ENCODE peak calls at places on chromosome 14, in ten cellular contexts. V is lower lobe of right lung; Y is psoas muscle; E is upper lobe of right lung; O is fibroblast of lung; K is heart right ventricle; J is right atrium auricular region; D is CD4-positive, alpha-beta memory T cell; N is adipocyte; X is esophagus squamous epithelium. S is an unnamed sample. For H3K4me1, the result is how much of the 10 kb centered on the place peaks cover.

GRCh38 chr14:99234366-99234765 is 37.6 kb downstream of the BCL11B start:
- DNase-seq in V (no peak), Y (no peak), E (no peak), O (no peak), K (no peak), J (no peak), D (no peak), N (no peak), X (no peak), S (no peak)

GRCh38 chr14:49598182-49598478 is 610 bp upstream of the LRR1 start:
- DNase-seq in V (no peak), Y (peak), E (no peak), O (no peak), K (no peak), J (no peak), D (no peak), N (peak), X (no peak), S (no peak)

GRCh38 chr14:92684801-92685560 is 63.4 kb downstream of the LGMN start:
- DNase-seq in V (no peak), Y (no peak), E (peak), O (no peak), K (no peak), J (no peak), D (no peak), N (no peak), X (no peak), S (no peak)

GRCh38 chr14:96299441-96299840 is 43.4 kb downstream of the BDKRB1 start:
- DNase-seq in V (no peak), Y (no peak), E (no peak), O (no peak), K (no peak), J (no peak), D (no peak), N (no peak), X (no peak), S (no peak)

GRCh38 chr14:38527502-38527878 is 271.6 kb upstream of the CLEC14A start:
- DNase-seq in V (no peak), Y (no peak), E (no peak), O (no peak), K (no peak), J (no peak), D (no peak), N (no peak), X (no peak), S (no peak)

GRCh38 chr14:64997108-64997794 is 10.6 kb downstream of the FNTB start:
- DNase-seq in V (no peak), Y (no peak), E (no peak), O (peak), K (no peak), J (no peak), D (peak), N (no peak), X (no peak), S (no peak)

GRCh38 chr14:95507701-95508103 is 8.7 kb downstream of the SYNE3 start:
- DNase-seq in V (no peak), Y (peak), E (no peak), O (peak), K (no peak), J (no peak), D (no peak), N (peak), X (no peak), S (no peak)

GRCh38 chr14:56118611-56119181 is 485 bp downstream of the PELI2 start:
- DNase-seq in V (peak), Y (peak), E (peak), O (no peak), K (peak), J (no peak), D (no peak), N (peak), X (no peak), S (peak)

GRCh38 chr14:64423987-64424386 is 35.8 kb downstream of the MTHFD1 start:
- DNase-seq in V (no peak), Y (no peak), E (no peak), O (peak), K (no peak), J (no peak), D (no peak), N (no peak), X (no peak), S (no peak)

GRCh38 chr14:56490379-56490778 is 89.2 kb upstream of the TMEM260 start:
- DNase-seq in V (no peak), Y (no peak), E (no peak), O (peak), K (no peak), J (no peak), D (peak), N (peak), X (no peak), S (no peak)

GRCh38 chr14:90753456-90754005 is 62.7 kb downstream of the TTC7B start:
- DNase-seq in V (no peak), Y (no peak), E (no peak), O (no peak), K (no peak), J (peak), D (no peak), N (no peak), X (no peak), S (no peak)

GRCh38 chr14:92443167-92443566 is 70.4 kb upstream of the RIN3 start:
- DNase-seq in V (no peak), Y (no peak), E (no peak), O (no peak), K (no peak), J (no peak), D (no peak), N (no peak), X (no peak), S (no peak)

GRCh38 chr14:91228112-91229004 is 16.1 kb downstream of the GPR68 start:
- DNase-seq in V (no peak), Y (no peak), E (no peak), O (peak), K (no peak), J (no peak), D (peak), N (peak), X (no peak), S (peak)

GRCh38 chr14:23865502-23865901 is 88.1 kb upstream of the DHRS4 start:
- DNase-seq in V (no peak), Y (no peak), E (no peak), O (peak), K (no peak), J (no peak), D (no peak), N (no peak), X (no peak), S (no peak)

GRCh38 chr14:54512393-54512792 is 2.7 kb downstream of the CGRRF1 start:
- DNase-seq in V (no peak), Y (no peak), E (no peak), O (no peak), K (no peak), J (no peak), D (no peak), N (no peak), X (no peak), S (no peak)

GRCh38 chr14:75915063-75915462 is 66.7 kb downstream of the TGFB3 start:
- DNase-seq in V (no peak), Y (no peak), E (no peak), O (no peak), K (no peak), J (no peak), D (no peak), N (no peak), X (no peak), S (no peak)

GRCh38 chr14:65676361-65677014 is 264.0 kb downstream of the FUT8 start:
- DNase-seq in V (no peak), Y (no peak), E (no peak), O (no peak), K (no peak), J (no peak), D (no peak), N (no peak), X (no peak), S (no peak)

GRCh38 chr14:91284791-91285548 is 40.5 kb upstream of the GPR68 start:
- DNase-seq in V (peak), Y (no peak), E (no peak), O (peak), K (no peak), J (no peak), D (no peak), N (no peak), X (no peak), S (no peak)

GRCh38 chr14:55019968-55020554 is 6.8 kb downstream of the WDHD1 start:
- DNase-seq in V (no peak), Y (no peak), E (no peak), O (peak), K (no peak), J (no peak), D (no peak), N (no peak), X (no peak), S (no peak)

GRCh38 chr14:75848337-75848736 is 133.5 kb downstream of the TGFB3 start:
- DNase-seq in V (no peak), Y (no peak), E (no peak), O (no peak), K (no peak), J (no peak), D (no peak), N (no peak), X (no peak), S (no peak)

GRCh38 chr14:96916751-96917150 is 119.6 kb downstream of the VRK1 start:
- DNase-seq in V (no peak), Y (no peak), E (no peak), O (no peak), K (no peak), J (no peak), D (no peak), N (no peak), X (no peak), S (no peak)

GRCh38 chr14:53265025-53265424 is 111.9 kb upstream of the DDHD1 start:
- DNase-seq in V (no peak), Y (no peak), E (no peak), O (no peak), K (no peak), J (no peak), D (no peak), N (no peak), X (no peak), S (no peak)

GRCh38 chr14:63470877-63471565 is 72.2 kb downstream of the PPP2R5E start:
- DNase-seq in V (no peak), Y (no peak), E (no peak), O (peak), K (no peak), J (no peak), D (no peak), N (peak), X (no peak), S (no peak)

GRCh38 chr14:98269533-98269932 is 1002.5 kb downstream of the BCL11B start:
- DNase-seq in V (no peak), Y (no peak), E (no peak), O (no peak), K (no peak), J (no peak), D (no peak), N (no peak), X (no peak), S (no peak)

GRCh38 chr14:44657688-44658388 is 150.8 kb upstream of the FSCB start:
- DNase-seq in V (no peak), Y (no peak), E (no peak), O (peak), K (no peak), J (no peak), D (no peak), N (peak), X (no peak), S (no peak)

GRCh38 chr14:41280745-41281144 is 325.9 kb upstream of the LRFN5 start:
- DNase-seq in V (no peak), Y (no peak), E (no peak), O (peak), K (no peak), J (no peak), D (no peak), N (no peak), X (no peak), S (no peak)

GRCh38 chr14:105839425-105840265 is 313.3 kb downstream of the TMEM121 start:
- DNase-seq in V (no peak), Y (no peak), E (peak), O (no peak), K (no peak), J (peak), D (no peak), N (no peak), X (no peak), S (no peak)

GRCh38 chr14:31251028-31251958 is 43.7 kb upstream of the HECTD1 start:
- DNase-seq in V (no peak), Y (no peak), E (no peak), O (no peak), K (no peak), J (peak), D (no peak), N (no peak), X (no peak), S (no peak)

GRCh38 chr14:103708750-103709187 is 6.5 kb downstream of the XRCC3 start:
- DNase-seq in V (no peak), Y (no peak), E (no peak), O (no peak), K (no peak), J (no peak), D (no peak), N (no peak), X (no peak), S (no peak)

GRCh38 chr14:92747701-92748258 is 647 bp downstream of the LGMN start:
- DNase-seq in V (no peak), Y (no peak), E (no peak), O (peak), K (no peak), J (no peak), D (no peak), N (peak), X (no peak), S (no peak)

GRCh38 chr14:77059276-77059934 is 30.9 kb upstream of the IRF2BPL start:
- DNase-seq in V (no peak), Y (peak), E (no peak), O (peak), K (no peak), J (no peak), D (peak), N (peak), X (no peak), S (no peak)

GRCh38 chr14:70934502-70935134 is 27.4 kb downstream of the PCNX1 start:
- DNase-seq in V (no peak), Y (no peak), E (no peak), O (peak), K (no peak), J (no peak), D (peak), N (peak), X (no peak), S (no peak)

GRCh38 chr14:39315859-39316444 is 82.2 kb downstream of the MIA2 start:
- DNase-seq in V (no peak), Y (no peak), E (no peak), O (no peak), K (no peak), J (no peak), D (no peak), N (no peak), X (no peak), S (no peak)

GRCh38 chr14:88321692-88322504 is 1.2 kb downstream of the KCNK10 start:
- DNase-seq in V (no peak), Y (no peak), E (no peak), O (no peak), K (no peak), J (no peak), D (no peak), N (no peak), X (no peak), S (no peak)

GRCh38 chr14:69673099-69673498 is 61.7 kb downstream of the SUSD6 start:
- DNase-seq in V (no peak), Y (no peak), E (no peak), O (no peak), K (no peak), J (no peak), D (peak), N (no peak), X (no peak), S (no peak)

GRCh38 chr14:69672372-69672771 is 61.0 kb downstream of the SUSD6 start:
- DNase-seq in V (no peak), Y (no peak), E (no peak), O (no peak), K (no peak), J (no peak), D (no peak), N (no peak), X (no peak), S (no peak)

GRCh38 chr14:69675246-69675583 is 63.8 kb downstream of the SUSD6 start:
- DNase-seq in V (no peak), Y (no peak), E (no peak), O (no peak), K (no peak), J (no peak), D (no peak), N (no peak), X (no peak), S (no peak)

GRCh38 chr14:69674546-69675245 is 63.3 kb downstream of the SUSD6 start:
- DNase-seq in V (no peak), Y (no peak), E (no peak), O (no peak), K (no peak), J (no peak), D (no peak), N (no peak), X (no peak), S (no peak)

GRCh38 chr14:69673578-69674305 is 62.3 kb downstream of the SUSD6 start:
- DNase-seq in V (no peak), Y (no peak), E (no peak), O (no peak), K (no peak), J (no peak), D (no peak), N (no peak), X (no peak), S (no peak)
- H3K4me3 ChIP-seq in V (peak), Y (no peak), E (no peak), O (no peak), K (no peak), J (no peak), D (peak), N (peak), X (peak), S (no peak)

DNA sequence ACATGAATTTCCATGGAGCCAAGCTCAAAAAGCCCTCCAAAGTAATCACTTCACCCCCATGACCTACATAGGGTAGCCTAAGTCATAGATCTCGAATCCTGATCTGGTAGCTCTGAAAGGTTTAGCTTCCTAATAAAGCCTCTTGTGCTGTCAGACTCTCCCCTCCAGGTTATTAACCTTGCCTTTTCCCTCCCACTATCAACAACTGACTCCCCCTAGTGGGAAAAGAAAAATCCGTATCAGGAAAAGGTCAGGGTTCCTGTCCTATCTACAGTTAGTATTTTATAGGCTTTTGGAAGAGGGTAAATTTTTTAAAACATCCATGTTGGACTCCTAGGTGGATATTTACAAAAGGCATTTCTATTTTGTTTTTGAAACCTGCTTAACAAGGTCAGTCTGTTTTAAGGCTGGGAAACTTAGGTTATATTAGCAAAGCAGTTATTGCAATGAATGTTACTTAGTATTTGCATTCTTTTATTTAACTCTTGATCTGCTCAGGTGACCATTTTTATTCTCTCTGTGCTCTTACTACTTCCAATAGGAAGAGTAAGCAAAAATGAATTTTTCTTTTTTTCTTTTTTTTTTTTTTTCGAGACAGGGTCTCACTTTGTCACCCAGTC is 8.0 kb downstream of the YY1 start:
- DNase-seq in V (no peak), Y (no peak), E (no peak), O (peak), K (no peak), J (no peak), D (peak), N (peak), X (no peak), S (no peak)
- H3K4me1 ChIP-seq in V (half or more), Y (half or more), E (half or more), O (under half), K (half or more), J (half or more), D (half or more), N (under half), X (half or more), S (under half)

DNA sequence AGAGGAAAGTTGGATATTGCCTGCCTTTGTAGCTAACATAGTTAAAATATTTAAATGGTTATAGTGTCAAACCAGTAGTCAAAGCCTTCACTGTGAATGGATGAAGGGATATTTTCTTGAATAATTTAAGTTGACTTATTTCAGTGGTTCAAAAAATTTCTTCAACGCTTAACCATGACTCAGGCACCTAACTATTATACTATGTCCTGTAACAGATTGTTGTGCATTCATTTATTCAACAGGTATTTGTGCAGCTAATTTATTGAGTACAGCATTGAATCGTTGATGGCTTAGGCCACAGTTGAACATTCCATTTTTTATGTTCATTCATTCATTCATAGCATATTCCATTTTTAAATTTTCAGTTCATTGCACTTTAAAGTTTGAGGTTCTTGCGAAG is 9.2 kb downstream of the HIF1A start:
- DNase-seq in V (no peak), Y (no peak), E (no peak), O (peak), K (no peak), J (no peak), D (no peak), N (peak), X (no peak), S (no peak)
- H3K4me3 ChIP-seq in V (no peak), Y (no peak), E (no peak), O (peak), K (no peak), J (no peak), D (no peak), N (peak), X (no peak), S (no peak)

DNA sequence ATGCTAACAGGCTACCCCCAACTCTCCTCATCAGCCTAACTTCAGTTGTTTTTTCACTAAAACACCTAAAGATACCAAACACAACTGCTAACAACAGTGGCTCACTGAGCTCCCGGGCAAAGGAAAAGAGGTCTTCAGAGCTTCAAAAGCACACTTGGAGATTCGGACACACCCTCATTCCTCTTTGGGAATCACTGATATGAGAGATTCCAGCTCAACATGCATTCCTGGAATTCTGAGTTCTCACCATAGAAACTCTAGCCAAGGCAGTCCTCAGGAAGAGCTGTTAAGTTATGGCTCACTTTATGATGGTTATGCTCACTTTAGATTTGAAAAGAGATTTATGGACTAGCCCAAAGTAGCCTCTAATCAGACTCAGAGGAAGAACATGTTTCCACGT is 40.1 kb downstream of the STXBP6 start:
- DNase-seq in V (no peak), Y (no peak), E (no peak), O (peak), K (no peak), J (no peak), D (no peak), N (peak), X (no peak), S (no peak)
- H3K4me1 ChIP-seq in V (under half), Y (under half), E (under half), O (under half), K (under half), J (under half), D (under half), N (under half), X (under half), S (under half)

GRCh38 chr14:50768220-50768619 is 62.7 kb downstream of the NIN start:
- DNase-seq in V (no peak), Y (no peak), E (no peak), O (no peak), K (no peak), J (no peak), D (no peak), N (no peak), X (no peak), S (no peak)

GRCh38 chr14:50762931-50763300 is 68.0 kb downstream of the NIN start:
- DNase-seq in V (no peak), Y (no peak), E (no peak), O (no peak), K (no peak), J (no peak), D (no peak), N (no peak), X (no peak), S (no peak)

GRCh38 chr14:50763386-50764007 is 67.5 kb downstream of the NIN start:
- DNase-seq in V (no peak), Y (no peak), E (no peak), O (peak), K (no peak), J (no peak), D (no peak), N (peak), X (no peak), S (no peak)

GRCh38 chr14:50768693-50769092 is 62.3 kb downstream of the NIN start:
- DNase-seq in V (no peak), Y (no peak), E (no peak), O (peak), K (no peak), J (no peak), D (no peak), N (no peak), X (no peak), S (no peak)

GRCh38 chr14:50766338-50766886 is 64.5 kb downstream of the NIN start:
- DNase-seq in V (no peak), Y (no peak), E (no peak), O (peak), K (no peak), J (no peak), D (no peak), N (no peak), X (no peak), S (no peak)
- H3K4me3 ChIP-seq in V (no peak), Y (no peak), E (no peak), O (no peak), K (no peak), J (no peak), D (no peak), N (no peak), X (no peak), S (no peak)

S was measured in effector memory CD4-positive, alpha-beta T cell.